ENCODE peak calls at places on chromosomes 3 and 15, in six cellular contexts. A, J, T, V, H and K are unnamed samples.

GRCh38 chr3:23761440-23761896 is 44.3 kb upstream of the UBE2E1 start:
- DNase-seq in V (no peak), T (no peak), H (no peak), J (peak), A (no peak), K (no peak)

GRCh38 chr15:56168394-56168793 is 75.3 kb downstream of the RFX7 start:
- DNase-seq in A (no peak), V (no peak), T (no peak), H (no peak), J (peak), K (peak)

GRCh38 chr3:24037971-24038370 is 92.9 kb downstream of the NR1D2 start:
- DNase-seq in A (no peak), V (no peak), T (no peak), H (no peak), J (no peak), K (no peak)

GRCh38 chr3:126102011-126102410 is 18.1 kb upstream of the SLC41A3 start:
- DNase-seq in A (no peak), H (no peak), J (no peak), V (no peak), T (no peak), K (no peak)

GRCh38 chr3:105938101-105938500 is 69.3 kb upstream of the CBLB start:
- DNase-seq in V (no peak), A (no peak), J (no peak), H (peak), T (no peak), K (no peak)

GRCh38 chr3:177357352-177358084 is 160.2 kb upstream of the TBL1XR1 start:
- DNase-seq in H (peak), J (peak), A (no peak), V (peak), T (no peak), K (peak)

GRCh38 chr3:165339753-165340152 is 143.6 kb upstream of the SLITRK3 start:
- DNase-seq in T (no peak), H (no peak), V (no peak), J (peak), A (no peak), K (no peak)

GRCh38 chr15:27933562-27933961 is 165.6 kb downstream of the OCA2 start:
- DNase-seq in V (no peak), J (no peak), T (no peak), H (no peak), A (no peak), K (no peak)

GRCh38 chr3:28651159-28651558 is 302.5 kb upstream of the AZI2 start:
- DNase-seq in V (no peak), H (no peak), J (no peak), A (no peak), T (no peak), K (no peak)

GRCh38 chr3:194879126-194879887 is 193.6 kb downstream of the FAM43A start:
- DNase-seq in V (no peak), J (no peak), A (no peak), T (no peak), H (peak), K (no peak)

GRCh38 chr15:29139540-29140459 is 129.8 kb downstream of the NSMCE3 start:
- DNase-seq in A (peak), J (peak), V (peak), T (no peak), H (no peak), K (no peak)

GRCh38 chr3:43468141-43468540 is 153.7 kb downstream of the ANO10 start:
- DNase-seq in J (no peak), A (no peak), H (no peak), V (no peak), T (no peak), K (no peak)

GRCh38 chr3:128040660-128041059 is 11.6 kb upstream of the SEC61A1 start:
- DNase-seq in V (no peak), J (no peak), H (no peak), T (no peak), A (no peak), K (no peak)

GRCh38 chr3:156840826-156841689 is 14.9 kb downstream of the LEKR1 start:
- DNase-seq in A (no peak), T (no peak), V (no peak), J (no peak), H (no peak), K (no peak)

GRCh38 chr3:133745108-133745507 is 1.1 kb upstream of the TF start:
- DNase-seq in T (no peak), A (no peak), J (no peak), V (no peak), H (no peak), K (no peak)

GRCh38 chr15:47812436-47813109 is 95.3 kb downstream of the SEMA6D start:
- DNase-seq in T (no peak), A (no peak), H (no peak), V (no peak), J (peak), K (peak)

GRCh38 chr15:69093127-69093526 is 67.3 kb upstream of the GLCE start:
- DNase-seq in J (peak), V (no peak), T (no peak), A (no peak), H (peak), K (no peak)

GRCh38 chr3:122858373-122858772 is 63.5 kb downstream of the SLC49A4 start:
- DNase-seq in H (no peak), T (no peak), V (no peak), J (peak), A (no peak), K (no peak)

GRCh38 chr15:41978534-41978933 is 6.2 kb upstream of the EHD4 start:
- DNase-seq in V (peak), J (no peak), H (no peak), T (no peak), A (no peak), K (no peak)

GRCh38 chr3:21750291-21750690 is 719 bp downstream of the ZNF385D start:
- DNase-seq in A (no peak), H (no peak), T (no peak), J (peak), V (no peak), K (no peak)

GRCh38 chr3:16741103-16741758 is 136.0 kb upstream of the DAZL start:
- DNase-seq in T (no peak), J (peak), A (peak), V (no peak), H (no peak), K (no peak)
- H3K4me3 ChIP-seq in T (no peak), J (no peak), A (no peak), V (no peak), H (no peak), K (no peak)

GRCh38 chr3:152225176-152225575 is 43.6 kb upstream of the MBNL1 start:
- DNase-seq in V (no peak), T (no peak), A (no peak), J (no peak), H (no peak), K (no peak)

GRCh38 chr3:152219225-152219624 is 49.5 kb upstream of the MBNL1 start:
- DNase-seq in H (no peak), J (no peak), V (no peak), T (no peak), A (no peak), K (no peak)

GRCh38 chr3:152222327-152222726 is 46.4 kb upstream of the MBNL1 start:
- DNase-seq in H (no peak), T (no peak), V (no peak), A (no peak), J (peak), K (no peak)

GRCh38 chr3:152218604-152219003 is 50.1 kb upstream of the MBNL1 start:
- DNase-seq in T (no peak), J (no peak), V (no peak), H (no peak), A (no peak), K (no peak)

GRCh38 chr3:152219769-152220255 is 48.9 kb upstream of the MBNL1 start:
- DNase-seq in H (no peak), V (no peak), T (no peak), J (no peak), A (no peak), K (no peak)
- TF ChIP-seq CTCF in H (no peak), V (no peak), T (no peak), J (no peak), A (no peak), K (no peak)

GRCh38 chr3:131881777-131882176 is 153.0 kb downstream of the CPNE4 start:
- DNase-seq in T (no peak), J (no peak), A (no peak), H (no peak), V (no peak), K (no peak)
- H3K4me3 ChIP-seq in T (no peak), J (no peak), A (no peak), H (no peak), V (no peak), K (no peak)

GRCh38 chr3:53489401-53490130 is 4.8 kb upstream of the CACNA1D start:
- DNase-seq in J (no peak), T (no peak), A (no peak), H (no peak), V (no peak), K (no peak)

GRCh38 chr3:53484979-53485378 is 9.4 kb upstream of the CACNA1D start:
- DNase-seq in T (no peak), V (no peak), A (no peak), J (no peak), H (no peak), K (no peak)

GRCh38 chr3:53490131-53490474 is 4.3 kb upstream of the CACNA1D start:
- DNase-seq in T (no peak), A (no peak), H (no peak), J (no peak), V (no peak), K (no peak)

GRCh38 chr3:53485675-53486365 is 8.6 kb upstream of the CACNA1D start:
- DNase-seq in T (no peak), V (no peak), A (no peak), J (peak), H (no peak), K (no peak)

GRCh38 chr3:53486961-53487654 is 7.3 kb upstream of the CACNA1D start:
- DNase-seq in T (no peak), J (no peak), V (no peak), A (no peak), H (no peak), K (no peak)
- TF ChIP-seq CTCF in T (no peak), J (no peak), V (no peak), A (no peak), H (no peak), K (no peak)

DNA sequence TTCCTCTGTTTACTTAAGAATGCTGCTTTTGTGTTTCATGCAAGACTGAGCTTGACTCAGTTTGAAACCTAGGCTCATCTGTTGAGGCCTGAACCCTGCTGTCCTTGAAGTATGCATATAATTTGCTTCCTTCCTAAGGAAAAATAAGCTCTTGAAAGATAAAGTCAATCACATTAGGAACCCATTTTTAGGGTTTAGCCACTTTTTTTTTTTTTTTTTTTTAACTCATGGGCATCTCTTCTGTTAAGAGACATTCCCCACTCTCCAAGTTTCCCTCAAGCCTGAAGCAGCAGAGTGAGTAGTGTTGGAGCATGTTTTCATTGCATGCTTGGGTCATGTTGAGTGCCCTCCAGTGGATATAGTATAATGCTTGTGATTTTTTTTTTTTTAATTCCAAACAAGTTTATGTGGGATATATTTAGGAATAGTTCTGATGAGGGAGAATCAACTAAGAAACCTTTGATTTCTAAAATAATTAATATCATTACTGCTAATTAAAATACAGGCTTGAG is 3.6 kb downstream of the CTNNB1 start:
- DNase-seq in T (no peak), V (no peak), H (peak), J (peak), A (no peak), K (no peak)
- H3K4me3 ChIP-seq in T (peak), V (peak), H (peak), J (peak), A (peak), K (no peak)

GRCh38 chr3:197003461-197004385 is 25.9 kb downstream of the MELTF start:
- DNase-seq in H (no peak), A (peak), J (peak), T (no peak), V (peak), K (no peak)
- TF ChIP-seq CTCF in H (no peak), A (no peak), J (no peak), T (no peak), V (no peak), K (no peak)

GRCh38 chr15:36886135-36887011 is 214.0 kb downstream of the MEIS2 start:
- DNase-seq in A (no peak), V (no peak), T (no peak), J (no peak), H (no peak), K (no peak)

GRCh38 chr15:36885709-36886108 is 214.6 kb downstream of the MEIS2 start:
- DNase-seq in A (no peak), J (no peak), V (no peak), T (no peak), H (no peak), K (no peak)

GRCh38 chr15:36888018-36888992 is 212.0 kb downstream of the MEIS2 start:
- DNase-seq in T (peak), J (no peak), H (peak), V (no peak), A (no peak), K (no peak)

GRCh38 chr15:36884404-36885335 is 215.7 kb downstream of the MEIS2 start:
- DNase-seq in A (no peak), V (no peak), H (no peak), T (no peak), J (no peak), K (no peak)

GRCh38 chr15:36887214-36888017 is 212.9 kb downstream of the MEIS2 start:
- DNase-seq in A (no peak), J (no peak), H (no peak), T (peak), V (no peak), K (no peak)
- H3K4me3 ChIP-seq in A (no peak), J (no peak), H (peak), T (peak), V (peak), K (peak)